ENCODE peak calls at places on chromosomes 16 and 17, in five cellular contexts. One of them, this sample, is unnamed.

GRCh38 chr16:74153773-74154172 is 142.8 kb upstream of the PSMD7 start:
- DNase-seq in A549: no peak
- DNase-seq in adrenal gland: no peak
- DNase-seq in heart left ventricle: no peak
- DNase-seq in stomach: no peak
- DNase-seq in this sample: no peak

GRCh38 chr16:50688867-50689266 is 4.5 kb upstream of the NOD2 start:
- DNase-seq in A549: no peak
- DNase-seq in adrenal gland: no peak
- DNase-seq in heart left ventricle: no peak
- DNase-seq in stomach: no peak
- DNase-seq in this sample: no peak

GRCh38 chr16:872436-873242 is 72.1 kb upstream of the GNG13 start:
- DNase-seq in A549: no peak
- DNase-seq in adrenal gland: no peak
- DNase-seq in heart left ventricle: peak
- DNase-seq in stomach: no peak
- DNase-seq in this sample: no peak

GRCh38 chr16:79169239-79169638 is 431.3 kb downstream of the MAF start:
- DNase-seq in A549: no peak
- DNase-seq in adrenal gland: peak
- DNase-seq in heart left ventricle: no peak
- DNase-seq in stomach: no peak
- DNase-seq in this sample: no peak

GRCh38 chr16:22633280-22633679 is 122.6 kb downstream of the NPIPB5 start:
- DNase-seq in A549: no peak
- DNase-seq in adrenal gland: no peak
- DNase-seq in heart left ventricle: no peak
- DNase-seq in stomach: no peak
- DNase-seq in this sample: no peak

GRCh38 chr16:25855818-25856217 is 164.1 kb downstream of the HS3ST4 start:
- DNase-seq in A549: no peak
- DNase-seq in adrenal gland: no peak
- DNase-seq in heart left ventricle: no peak
- DNase-seq in stomach: no peak
- DNase-seq in this sample: no peak

GRCh38 chr16:87635541-87636049 is 33.3 kb downstream of the JPH3 start:
- DNase-seq in A549: peak
- DNase-seq in adrenal gland: peak
- DNase-seq in heart left ventricle: no peak
- DNase-seq in stomach: peak
- DNase-seq in this sample: peak

GRCh38 chr17:4966844-4967538 is 626 bp downstream of the SPAG7 start:
- DNase-seq in A549: peak
- DNase-seq in adrenal gland: peak
- DNase-seq in heart left ventricle: peak
- DNase-seq in stomach: peak
- DNase-seq in this sample: peak

GRCh38 chr17:62827722-62828498 is 19.8 kb upstream of the MARCHF10 start:
- DNase-seq in A549: no peak
- DNase-seq in adrenal gland: no peak
- DNase-seq in heart left ventricle: no peak
- DNase-seq in stomach: no peak
- DNase-seq in this sample: no peak

GRCh38 chr17:80204626-80205468 is 15.3 kb downstream of the SGSH start:
- DNase-seq in A549: no peak
- DNase-seq in adrenal gland: no peak
- DNase-seq in heart left ventricle: no peak
- DNase-seq in stomach: no peak
- DNase-seq in this sample: no peak

GRCh38 chr17:48630925-48631692 is 5.0 kb upstream of the HOXB9 start:
- DNase-seq in A549: no peak
- DNase-seq in adrenal gland: no peak
- DNase-seq in heart left ventricle: no peak
- DNase-seq in stomach: no peak
- DNase-seq in this sample: no peak

GRCh38 chr16:11668590-11669379 is 530 bp downstream of the SNN start:
- DNase-seq in A549: no peak
- DNase-seq in adrenal gland: no peak
- DNase-seq in heart left ventricle: peak
- DNase-seq in stomach: no peak
- DNase-seq in this sample: peak

GRCh38 chr16:67845291-67846062 is 1.3 kb upstream of the NUTF2 start:
- DNase-seq in A549: no peak
- DNase-seq in adrenal gland: no peak
- DNase-seq in heart left ventricle: no peak
- DNase-seq in stomach: no peak
- DNase-seq in this sample: no peak

GRCh38 chr16:54265558-54266213 is 20.9 kb downstream of the IRX3 start:
- DNase-seq in A549: no peak
- DNase-seq in adrenal gland: no peak
- DNase-seq in heart left ventricle: no peak
- DNase-seq in stomach: no peak
- DNase-seq in this sample: no peak

GRCh38 chr17:74028717-74029116 is 174.8 kb upstream of the RPL38 start:
- DNase-seq in A549: no peak
- DNase-seq in adrenal gland: no peak
- DNase-seq in heart left ventricle: no peak
- DNase-seq in stomach: no peak
- DNase-seq in this sample: no peak

GRCh38 chr17:40553694-40554534 is 11.4 kb downstream of the CCR7 start:
- DNase-seq in A549: no peak
- DNase-seq in adrenal gland: peak
- DNase-seq in heart left ventricle: peak
- DNase-seq in stomach: peak
- DNase-seq in this sample: peak

GRCh38 chr16:24829153-24829552 is 16.6 kb upstream of the SLC5A11 start:
- DNase-seq in A549: no peak
- DNase-seq in adrenal gland: no peak
- DNase-seq in heart left ventricle: no peak
- DNase-seq in stomach: no peak
- DNase-seq in this sample: no peak

GRCh38 chr17:1762233-1762905 is 509 bp downstream of the SERPINF1 start:
- DNase-seq in A549: no peak
- DNase-seq in adrenal gland: no peak
- DNase-seq in heart left ventricle: peak
- DNase-seq in stomach: no peak
- DNase-seq in this sample: peak
- TF ChIP-seq POLR2A in A549: no peak
- TF ChIP-seq POLR2A in adrenal gland: no peak
- TF ChIP-seq POLR2A in heart left ventricle: no peak
- TF ChIP-seq POLR2A in stomach: no peak
- TF ChIP-seq POLR2A in this sample: no peak

DNA sequence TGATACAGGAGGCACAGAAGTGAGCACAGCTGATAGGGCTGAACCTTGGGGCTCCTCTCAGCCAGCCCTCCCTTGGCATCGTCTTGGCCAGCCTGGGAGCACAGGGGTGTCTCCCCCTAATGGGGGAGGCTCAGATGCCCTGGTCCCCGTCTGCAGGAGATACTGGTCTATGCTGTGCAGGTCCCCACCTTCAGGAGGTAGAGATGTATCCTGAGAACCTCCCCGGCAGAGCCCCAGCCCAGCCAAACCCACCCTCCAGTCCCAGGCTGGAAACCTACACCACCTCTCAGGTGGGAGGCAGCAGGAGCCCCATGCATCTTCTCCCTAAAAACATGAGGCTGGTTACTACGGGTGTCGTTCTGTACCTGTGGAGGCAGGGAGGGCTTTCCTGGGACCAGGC is 38.7 kb downstream of the ABCC6 start:
- DNase-seq in A549: no peak
- DNase-seq in adrenal gland: no peak
- DNase-seq in heart left ventricle: peak
- DNase-seq in stomach: no peak
- DNase-seq in this sample: no peak
- H3K27ac ChIP-seq in A549: no peak
- H3K27ac ChIP-seq in adrenal gland: no peak
- H3K27ac ChIP-seq in heart left ventricle: no peak
- H3K27ac ChIP-seq in stomach: no peak
- H3K27ac ChIP-seq in this sample: no peak

DNA sequence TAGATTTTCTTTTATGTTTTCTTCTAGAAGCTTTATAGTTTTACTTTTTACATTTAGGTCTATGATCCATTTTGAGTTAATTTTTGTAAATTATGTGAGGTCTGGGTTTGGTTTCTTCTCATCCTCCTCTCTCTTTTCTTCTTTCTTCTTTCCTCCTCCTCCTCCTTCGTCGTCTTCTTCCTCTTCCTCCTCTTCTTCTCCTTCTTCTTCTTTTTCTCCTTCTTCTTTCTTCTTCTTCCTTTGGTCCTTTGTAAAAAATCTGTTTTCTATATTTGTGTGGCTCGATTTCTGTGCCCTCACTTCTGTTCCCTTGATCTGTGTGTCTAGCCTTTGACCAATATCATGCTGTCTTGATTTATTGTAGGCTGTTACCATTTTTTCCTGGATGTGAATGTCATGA is 5.0 kb upstream of the SLC25A35 start:
- DNase-seq in A549: no peak
- DNase-seq in adrenal gland: no peak
- DNase-seq in heart left ventricle: no peak
- DNase-seq in stomach: no peak
- DNase-seq in this sample: no peak
- H3K4me3 ChIP-seq in A549: no peak
- H3K4me3 ChIP-seq in adrenal gland: no peak
- H3K4me3 ChIP-seq in heart left ventricle: no peak
- H3K4me3 ChIP-seq in stomach: no peak
- H3K4me3 ChIP-seq in this sample: no peak

DNA sequence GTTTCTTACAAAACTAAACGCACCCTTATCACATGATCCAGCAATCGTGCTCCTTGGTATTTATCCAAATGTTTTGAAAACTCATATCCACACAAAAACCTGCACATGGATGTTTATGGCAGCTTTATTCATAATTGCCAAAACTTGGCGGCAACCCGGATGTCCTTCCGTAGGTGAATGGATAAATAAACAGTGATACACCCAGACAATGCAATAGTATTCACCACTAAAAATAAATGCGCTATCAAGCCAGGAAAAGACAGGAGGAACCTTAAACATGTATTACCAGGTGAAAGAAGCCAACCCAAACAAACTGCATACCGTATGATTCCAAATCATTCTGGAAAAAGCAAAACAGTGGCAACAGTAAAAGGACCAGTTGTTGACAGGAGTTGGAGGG is 10.0 kb downstream of the SPATA32 start:
- DNase-seq in A549: no peak
- DNase-seq in adrenal gland: no peak
- DNase-seq in heart left ventricle: no peak
- DNase-seq in stomach: no peak
- DNase-seq in this sample: no peak
- TF ChIP-seq POLR2A in A549: no peak
- TF ChIP-seq POLR2A in adrenal gland: no peak
- TF ChIP-seq POLR2A in heart left ventricle: no peak
- TF ChIP-seq POLR2A in stomach: no peak
- TF ChIP-seq POLR2A in this sample: no peak

DNA sequence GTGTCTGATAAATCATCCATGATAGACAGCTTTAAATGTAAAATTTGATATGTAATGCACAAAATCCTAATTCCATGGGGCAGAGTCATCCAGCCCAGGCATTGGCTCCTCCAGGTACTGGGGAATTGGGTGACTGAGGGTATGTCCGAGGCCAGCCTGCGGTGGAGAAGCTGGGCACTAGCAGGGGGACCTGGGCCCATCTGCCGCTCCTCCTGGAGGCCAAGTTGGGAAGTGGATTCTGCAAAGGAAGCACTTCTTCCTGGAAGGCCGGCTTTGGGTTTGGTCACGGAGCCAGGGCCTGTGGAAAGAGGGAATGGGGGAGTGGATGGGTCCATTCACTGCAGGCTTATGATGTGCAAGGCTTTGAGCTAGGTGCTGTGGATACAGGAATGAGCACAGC is 85.8 kb downstream of the GNAO1 start:
- DNase-seq in A549: peak
- DNase-seq in adrenal gland: no peak
- DNase-seq in heart left ventricle: no peak
- DNase-seq in stomach: no peak
- DNase-seq in this sample: no peak
- H3K27ac ChIP-seq in A549: no peak
- H3K27ac ChIP-seq in adrenal gland: no peak
- H3K27ac ChIP-seq in heart left ventricle: no peak
- H3K27ac ChIP-seq in stomach: no peak
- H3K27ac ChIP-seq in this sample: no peak

GRCh38 chr16:86576591-86577313 is 1.6 kb upstream of the FOXL1 start:
- DNase-seq in A549: no peak
- DNase-seq in adrenal gland: no peak
- DNase-seq in heart left ventricle: no peak
- DNase-seq in stomach: no peak
- DNase-seq in this sample: no peak
- H3K4me3 ChIP-seq in A549: peak
- H3K4me3 ChIP-seq in adrenal gland: no peak
- H3K4me3 ChIP-seq in heart left ventricle: peak
- H3K4me3 ChIP-seq in stomach: peak
- H3K4me3 ChIP-seq in this sample: no peak

DNA sequence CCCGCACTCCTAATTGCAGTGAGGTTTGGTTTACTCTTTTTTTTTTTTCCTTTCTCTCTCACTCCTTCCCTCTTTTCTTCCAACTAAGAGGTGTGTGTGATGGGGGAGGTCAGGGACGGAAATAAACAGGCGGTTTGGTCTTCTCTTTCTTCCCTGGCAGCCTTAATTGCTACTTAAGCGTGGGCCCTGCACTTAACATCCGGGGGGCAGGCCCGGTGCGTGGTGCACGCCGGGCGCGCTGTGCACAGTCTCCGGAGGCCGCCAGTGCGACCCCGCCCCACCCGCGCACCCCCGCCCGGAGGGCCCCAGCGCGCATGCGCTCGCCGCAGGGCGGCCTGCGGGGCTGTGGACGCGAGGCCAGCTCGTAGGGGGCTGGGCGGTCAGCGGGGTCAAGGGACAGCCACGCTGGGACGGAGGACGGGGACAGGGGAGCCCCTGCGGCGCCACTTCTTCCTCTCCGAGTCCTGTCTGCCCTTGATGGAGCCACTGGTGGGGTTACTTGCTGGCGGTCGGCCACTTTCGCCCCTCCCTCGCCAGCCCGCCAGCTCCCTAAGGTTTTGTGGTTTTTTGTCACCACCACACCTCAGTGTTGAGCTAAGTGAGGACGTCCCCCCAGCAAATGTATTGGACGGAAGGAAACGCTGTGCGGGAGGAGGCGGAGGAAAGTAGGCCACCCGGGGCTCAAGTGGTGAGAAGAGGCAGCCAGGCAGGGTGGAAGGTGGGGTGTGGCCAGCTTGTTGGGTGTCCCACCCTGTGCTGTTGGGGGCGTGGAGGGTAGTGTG is 120.9 kb downstream of the MRM1 start:
- DNase-seq in A549: no peak
- DNase-seq in adrenal gland: peak
- DNase-seq in heart left ventricle: peak
- DNase-seq in stomach: peak
- DNase-seq in this sample: peak
- TF ChIP-seq POLR2A in A549: peak
- TF ChIP-seq POLR2A in adrenal gland: no peak
- TF ChIP-seq POLR2A in heart left ventricle: no peak
- TF ChIP-seq POLR2A in stomach: no peak
- TF ChIP-seq POLR2A in this sample: no peak

GRCh38 chr16:85130707-85131028 is 18.4 kb upstream of the CIBAR2 start:
- DNase-seq in A549: no peak
- DNase-seq in adrenal gland: no peak
- DNase-seq in heart left ventricle: no peak
- DNase-seq in stomach: no peak
- DNase-seq in this sample: no peak
- H3K27ac ChIP-seq in A549: no peak
- H3K27ac ChIP-seq in adrenal gland: peak
- H3K27ac ChIP-seq in heart left ventricle: peak
- H3K27ac ChIP-seq in stomach: peak
- H3K27ac ChIP-seq in this sample: peak

This sample was measured in uterus.